ENCODE peak calls at places on chromosomes 7 and 10, in eight cellular contexts. A is cardiac muscle cell; V is fibroblast of lung; E is CD8-positive, alpha-beta T cell; L is adrenal gland; Z is ovary; T is right lobe of liver; I is foreskin fibroblast. C is an unnamed sample.

GRCh38 chr10:44186150-44186549 is 198.7 kb downstream of the CXCL12 start:
- DNase-seq in V (peak; percentile 87), Z (no peak), L (no peak), A (peak; percentile 92), T (no peak), E (no peak), I (peak; percentile 54), C (peak; percentile 78)

GRCh38 chr7:11355571-11355970 is 381.9 kb downstream of the PHF14 start:
- DNase-seq in A (no peak), I (no peak), V (no peak), E (no peak), T (no peak), Z (no peak), L (no peak), C (no peak)

GRCh38 chr7:93148135-93148534 is at the start of gene SAMD9L:
- DNase-seq in Z (no peak), E (no peak), L (peak; percentile 13), I (peak; percentile 19), V (peak; percentile 52), T (no peak), A (peak; percentile 40), C (peak; percentile 47)

GRCh38 chr10:127149613-127150081 is 46.7 kb downstream of the INSYN2A start:
- DNase-seq in E (no peak), T (no peak), A (peak; percentile 10), Z (no peak), V (peak; percentile 40), L (no peak), I (peak; percentile 47), C (peak; percentile 26)

GRCh38 chr7:98354511-98355249 is 46.2 kb downstream of the BAIAP2L1 start:
- DNase-seq in V (peak; percentile 63), L (peak; percentile 68), A (peak; percentile 84), T (peak; percentile 36), E (no peak), I (peak; percentile 85), Z (no peak), C (peak; percentile 78)

GRCh38 chr7:106177738-106178592 is 65.9 kb upstream of the SYPL1 start:
- DNase-seq in I (no peak), T (peak; percentile 48), A (no peak), Z (no peak), V (no peak), E (no peak), L (no peak), C (no peak)

GRCh38 chr10:528173-529165 is 161.0 kb downstream of the DIP2C start:
- DNase-seq in E (no peak), A (no peak), T (no peak), L (peak; percentile 8), V (no peak), I (no peak), Z (no peak), C (no peak)

GRCh38 chr10:20457656-20458055 is 439.5 kb downstream of the NEBL start:
- DNase-seq in A (no peak), L (no peak), Z (no peak), T (no peak), E (no peak), V (no peak), I (no peak), C (no peak)

GRCh38 chr7:2068693-2069471 is 163.9 kb downstream of the MAD1L1 start:
- DNase-seq in T (no peak), L (no peak), E (no peak), V (no peak), Z (no peak), I (no peak), A (no peak), C (no peak)

GRCh38 chr7:101172005-101172853 is 6.9 kb upstream of the VGF start:
- DNase-seq in E (no peak), A (no peak), Z (no peak), T (no peak), V (no peak), L (no peak), I (no peak), C (no peak)

GRCh38 chr10:71658349-71658745 is 61.2 kb downstream of the C10orf105 start:
- DNase-seq in I (no peak), V (no peak), E (no peak), L (no peak), Z (no peak), T (no peak), A (no peak), C (no peak)

DNA sequence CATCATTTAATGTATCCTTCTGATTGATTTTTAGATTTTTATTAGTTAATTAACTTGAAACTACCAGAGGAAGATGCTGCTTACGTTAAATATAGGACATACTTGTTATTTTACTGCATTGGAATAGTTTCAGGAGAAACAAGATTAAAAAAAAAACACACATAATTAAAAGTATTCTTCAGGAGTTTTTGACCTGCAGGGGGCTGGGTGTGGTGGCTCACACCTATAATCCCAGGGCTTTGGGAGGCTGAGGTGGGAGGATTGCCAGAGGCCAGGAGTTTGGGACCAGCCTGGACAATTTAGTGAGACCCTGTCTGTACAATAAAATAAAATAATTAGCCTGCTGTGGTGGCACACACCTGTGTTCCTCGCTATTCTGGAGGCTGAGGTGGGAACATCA is 10.7 kb downstream of the CBLL1 start:
- DNase-seq in I (no peak), V (no peak), E (no peak), L (no peak), T (no peak), Z (no peak), A (no peak), C (no peak)
- TF ChIP-seq CTCF in I (no peak), V (no peak), E (no peak), L (no peak), T (peak; percentile 19), Z (no peak), A (peak; percentile 17), C (peak; percentile 24)

GRCh38 chr7:130971297-130971696 is 237.3 kb upstream of the KLF14 start:
- DNase-seq in I (no peak), T (no peak), E (no peak), V (no peak), Z (no peak), A (no peak), L (no peak), C (no peak)
- H3K4me3 ChIP-seq in I (no peak overlapping the region), T (no peak overlapping the region), E (no peak overlapping the region), V (no peak overlapping the region), Z (no peak overlapping the region), A (no peak overlapping the region), L (no peak overlapping the region), C (no peak overlapping the region)

GRCh38 chr7:21427861-21428641 is at the start of gene SP4:
- DNase-seq in I (peak; percentile 95), L (peak; percentile 96), Z (peak; percentile 94), A (peak; percentile 98), T (peak; percentile 97), V (peak; percentile 94), E (peak; percentile 98), C (peak; percentile 91)
- TF ChIP-seq CTCF in I (no peak), L (no peak), Z (no peak), A (no peak), T (peak; percentile 22), V (no peak), E (no peak), C (peak; percentile 8)

GRCh38 chr7:43053968-43054367 is 58.5 kb upstream of the HECW1 start:
- DNase-seq in I (no peak), Z (no peak), L (no peak), T (no peak), V (no peak), A (no peak), E (no peak), C (no peak)
- H3K4me3 ChIP-seq in I (no peak overlapping the region), Z (no peak overlapping the region), L (no peak overlapping the region), T (no peak overlapping the region), V (no peak overlapping the region), A (no peak overlapping the region), E (no peak overlapping the region), C (no peak overlapping the region)

DNA sequence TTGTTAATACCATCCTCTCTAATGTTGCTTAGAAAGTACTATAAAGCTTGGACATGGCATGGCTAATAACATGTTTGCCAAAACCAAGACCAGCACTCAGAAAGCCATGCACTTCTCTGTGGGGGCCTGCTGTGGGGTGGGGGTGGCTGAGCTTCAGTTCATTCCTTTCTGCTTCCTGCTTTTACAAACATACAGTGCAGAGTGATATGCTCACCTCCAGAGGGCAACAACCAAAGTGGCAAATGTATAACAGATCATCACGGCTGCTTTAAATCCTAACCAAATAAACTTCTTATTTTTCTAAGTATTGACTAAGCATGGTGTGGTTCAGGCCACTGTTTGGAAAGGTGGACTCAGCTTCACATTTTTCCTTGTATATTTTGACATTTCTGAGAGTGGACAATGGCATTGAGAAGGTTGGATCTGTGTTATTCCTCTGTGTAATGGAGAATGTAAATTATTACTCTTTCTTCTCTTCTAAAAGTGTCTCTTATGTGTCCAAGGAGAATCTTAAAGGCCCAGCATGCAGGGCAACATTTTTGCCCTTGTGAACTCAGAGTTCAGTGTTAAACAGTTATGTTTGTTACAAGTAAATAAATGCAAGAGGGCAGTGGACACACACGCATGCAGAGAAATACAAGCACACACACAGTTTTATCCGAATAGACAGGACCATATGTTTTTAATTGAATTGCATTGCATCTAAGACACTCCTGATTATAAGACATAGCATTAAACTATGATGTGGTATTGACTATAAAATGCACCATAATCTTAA is 186.1 kb downstream of the HERPUD2 start:
- DNase-seq in I (no peak), Z (no peak), V (no peak), A (no peak), L (no peak), T (no peak), E (no peak), C (no peak)
- TF ChIP-seq CTCF in I (no peak), Z (no peak), V (no peak), A (no peak), L (no peak), T (no peak), E (no peak), C (peak; percentile 4)

GRCh38 chr7:155459133-155459866 is 1.4 kb downstream of the EN2 start:
- DNase-seq in L (no peak), Z (no peak), A (no peak), I (no peak), V (no peak), T (no peak), E (no peak), C (no peak)
- H3K4me3 ChIP-seq in L (peak overlapping the region; percentile 42), Z (peak overlapping the region; percentile 32), A (no peak overlapping the region), I (no peak overlapping the region), V (no peak overlapping the region), T (no peak overlapping the region), E (peak overlapping the region; percentile 27), C (no peak overlapping the region)

GRCh38 chr10:96321822-96322221 is 17.6 kb downstream of the DNTT start:
- DNase-seq in T (no peak), I (no peak), Z (no peak), A (no peak), E (no peak), V (no peak), L (no peak), C (no peak)
- TF ChIP-seq CTCF in T (no peak), I (no peak), Z (no peak), A (no peak), E (no peak), V (no peak), L (no peak), C (no peak)

C was measured in fibroblast of the aortic adventitia.